ENCODE peak calls at places on chromosomes 7 and 10, in ten cellular contexts. P is B cell, V is GM12864, R is cardiac fibroblast, A is hepatocyte, Q is ascending aorta, H is A549, D is AG04450, C is Calu3, T is IMR-90. J is an unnamed sample.

GRCh38 chr7:111401516-111401915 is 160.8 kb downstream of the IMMP2L start:
- DNase-seq in D (no peak), Q (no peak), C (no peak), T (peak), A (no peak), V (no peak), H (no peak), R (no peak), P (no peak), J (no peak)

GRCh38 chr10:127414024-127414423 is 135.1 kb upstream of the NPS start:
- DNase-seq in D (no peak), Q (no peak), C (no peak), A (no peak), P (no peak), R (no peak), V (no peak), H (no peak), T (no peak), J (no peak)

GRCh38 chr7:30772984-30773383 is 1.8 kb downstream of the MINDY4 start:
- DNase-seq in R (no peak), P (no peak), T (no peak), D (no peak), A (no peak), C (no peak), H (no peak), V (no peak), Q (peak), J (no peak)

GRCh38 chr7:150324366-150324961 is 1.1 kb upstream of the ACTR3C start:
- DNase-seq in C (no peak), A (peak), P (no peak), V (no peak), T (peak), D (no peak), H (no peak), R (no peak), Q (no peak), J (peak)

GRCh38 chr10:101901340-101901739 is 57.7 kb upstream of the KCNIP2 start:
- DNase-seq in Q (no peak), H (no peak), D (no peak), A (no peak), R (no peak), V (peak), T (no peak), P (peak), C (no peak), J (peak)

GRCh38 chr7:123571684-123572083 is 14.1 kb upstream of the NDUFA5 start:
- DNase-seq in D (no peak), P (no peak), V (no peak), C (peak), T (peak), Q (no peak), H (no peak), A (no peak), R (peak), J (no peak)

GRCh38 chr7:96361116-96361857 is 39.4 kb upstream of the SLC25A13 start:
- DNase-seq in H (no peak), C (no peak), R (no peak), V (no peak), T (no peak), A (no peak), P (no peak), Q (no peak), D (no peak), J (no peak)

GRCh38 chr7:90312745-90313144 is 8.4 kb downstream of the FAM237B start:
- DNase-seq in C (no peak), D (no peak), A (no peak), H (no peak), T (no peak), P (no peak), V (no peak), Q (no peak), R (peak), J (no peak)

GRCh38 chr7:142690554-142691182 is 58.6 kb upstream of the PRSS1 start:
- DNase-seq in P (no peak), Q (no peak), A (no peak), C (no peak), T (no peak), H (no peak), V (no peak), D (no peak), R (no peak), J (no peak)

GRCh38 chr7:134293029-134293740 is 23.5 kb downstream of the SLC35B4 start:
- DNase-seq in V (peak), P (peak), C (no peak), D (no peak), H (no peak), Q (peak), T (no peak), A (peak), R (no peak), J (peak)

GRCh38 chr10:75108684-75109458 is 2.6 kb upstream of the SAMD8 start:
- DNase-seq in P (no peak), T (no peak), Q (no peak), C (peak), V (no peak), D (no peak), R (peak), A (peak), H (peak), J (no peak)

GRCh38 chr7:103343758-103344452 is 662 bp downstream of the DNAJC2 start:
- DNase-seq in R (peak), C (peak), V (no peak), D (no peak), P (no peak), Q (no peak), A (peak), T (peak), H (peak), J (peak)

GRCh38 chr7:46610746-46611145 is 689.7 kb upstream of the IGFBP3 start:
- DNase-seq in D (no peak), P (no peak), C (no peak), A (no peak), T (peak), R (no peak), V (no peak), Q (no peak), H (no peak), J (no peak)

GRCh38 chr10:97686962-97687784 is at the start of gene AVPI1:
- DNase-seq in D (peak), A (peak), R (peak), P (peak), T (peak), H (peak), Q (peak), C (peak), V (peak), J (peak)

GRCh38 chr10:94992811-94993210 is 54.4 kb downstream of the CYP2C9 start:
- DNase-seq in Q (no peak), A (peak), R (no peak), D (no peak), P (no peak), T (no peak), C (no peak), H (no peak), V (no peak), J (no peak)

GRCh38 chr10:132520147-132520811 is 17.3 kb upstream of the INPP5A start:
- DNase-seq in P (no peak), T (peak), Q (peak), A (peak), R (no peak), H (no peak), C (no peak), D (no peak), V (no peak), J (peak)

GRCh38 chr7:142372727-142373126 is 114.9 kb upstream of the PRSS58 start:
- DNase-seq in C (no peak), D (no peak), V (no peak), Q (no peak), P (no peak), R (no peak), T (no peak), H (no peak), A (no peak), J (no peak)

GRCh38 chr7:26345837-26346236 is 54.2 kb downstream of the SNX10 start:
- DNase-seq in P (no peak), C (no peak), H (no peak), D (no peak), Q (no peak), V (no peak), T (no peak), R (no peak), A (no peak), J (no peak)

GRCh38 chr7:77575187-77575586 is 38.1 kb downstream of the PTPN12 start:
- DNase-seq in T (no peak), P (no peak), V (no peak), H (no peak), D (no peak), C (no peak), R (no peak), Q (no peak), A (no peak), J (no peak)

GRCh38 chr10:69455009-69455763 is 3.9 kb downstream of the TSPAN15 start:
- DNase-seq in T (no peak), C (no peak), R (no peak), D (no peak), Q (no peak), H (no peak), V (no peak), A (no peak), P (no peak), J (no peak)

DNA sequence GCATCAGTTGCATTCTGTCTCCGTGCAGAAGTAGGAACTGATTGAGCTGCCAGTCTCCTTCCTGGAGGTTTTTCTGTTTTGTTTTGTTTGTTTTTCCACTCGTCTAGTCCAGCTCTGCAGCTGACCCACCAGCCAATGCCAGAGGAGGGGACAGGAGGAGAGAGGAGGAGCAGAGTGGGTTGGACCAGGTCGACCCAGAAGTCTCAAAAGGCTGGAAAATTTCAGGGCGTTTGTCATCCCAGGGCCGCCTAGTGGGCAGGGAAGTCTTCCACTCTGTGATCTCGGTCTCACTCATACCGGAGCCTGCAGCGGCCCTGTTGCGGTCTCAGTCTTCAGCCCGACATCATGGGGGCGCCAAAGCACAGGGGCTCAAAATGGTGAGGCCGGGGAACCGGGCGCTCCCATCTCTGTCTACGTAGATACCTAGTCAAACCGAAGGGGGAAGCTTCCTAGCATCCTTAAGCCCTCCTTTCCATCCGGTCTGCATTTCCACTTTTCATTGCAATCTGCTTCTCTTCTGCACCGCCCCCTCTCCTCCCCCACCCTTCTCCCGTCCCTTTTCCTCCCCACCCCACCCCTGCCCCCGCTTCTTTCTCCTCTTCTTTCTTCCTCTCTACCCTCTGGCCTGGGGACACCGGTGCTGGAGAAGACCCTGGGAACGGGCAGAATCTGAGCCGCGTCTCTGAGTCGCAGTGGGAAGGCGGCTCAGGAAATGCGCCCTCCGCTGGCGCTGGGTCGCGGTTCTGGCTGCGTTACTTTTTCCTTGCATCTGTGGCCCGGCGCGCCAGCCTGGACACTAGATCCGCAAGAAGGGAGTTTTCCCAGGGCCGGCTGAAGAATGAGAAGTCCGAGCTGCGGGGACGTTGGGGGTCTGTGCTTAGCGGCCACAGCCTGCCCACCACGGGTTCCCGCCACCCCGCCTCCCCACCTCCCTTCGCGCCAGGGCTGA is 16.2 kb upstream of the PAX2 start:
- DNase-seq in T (peak), V (no peak), A (peak), D (no peak), C (peak), H (peak), Q (no peak), P (no peak), R (peak), J (no peak)
- TF ChIP-seq CTCF in T (peak), V (peak), A (peak), D (peak), C (peak), H (peak), Q (peak), P (peak), R (peak), J (peak)

GRCh38 chr7:65037740-65038678 is 31.5 kb upstream of the ERV3-1 start:
- DNase-seq in T (peak), A (peak), P (peak), V (peak), Q (peak), D (peak), R (peak), C (peak), H (peak), J (peak)
- TF ChIP-seq CTCF in T (no peak), A (peak), P (no peak), V (peak), Q (peak), D (no peak), R (no peak), C (no peak), H (no peak), J (peak)

GRCh38 chr7:36153571-36154097 is 580 bp downstream of the EEPD1 start:
- DNase-seq in R (no peak), V (no peak), A (no peak), P (no peak), Q (no peak), C (peak), H (peak), D (no peak), T (no peak), J (no peak)

GRCh38 chr7:36151921-36152755 is 916 bp upstream of the EEPD1 start:
- DNase-seq in C (no peak), D (no peak), Q (no peak), T (no peak), P (no peak), A (no peak), R (no peak), H (no peak), V (no peak), J (no peak)

GRCh38 chr7:36152756-36153570 is at the start of gene EEPD1:
- DNase-seq in A (peak), C (peak), H (peak), R (peak), D (peak), P (peak), T (peak), V (peak), Q (peak), J (peak)

GRCh38 chr7:36155811-36156361 is 2.8 kb downstream of the EEPD1 start:
- DNase-seq in T (peak), A (peak), P (no peak), H (no peak), D (no peak), C (peak), Q (peak), V (no peak), R (no peak), J (no peak)

DNA sequence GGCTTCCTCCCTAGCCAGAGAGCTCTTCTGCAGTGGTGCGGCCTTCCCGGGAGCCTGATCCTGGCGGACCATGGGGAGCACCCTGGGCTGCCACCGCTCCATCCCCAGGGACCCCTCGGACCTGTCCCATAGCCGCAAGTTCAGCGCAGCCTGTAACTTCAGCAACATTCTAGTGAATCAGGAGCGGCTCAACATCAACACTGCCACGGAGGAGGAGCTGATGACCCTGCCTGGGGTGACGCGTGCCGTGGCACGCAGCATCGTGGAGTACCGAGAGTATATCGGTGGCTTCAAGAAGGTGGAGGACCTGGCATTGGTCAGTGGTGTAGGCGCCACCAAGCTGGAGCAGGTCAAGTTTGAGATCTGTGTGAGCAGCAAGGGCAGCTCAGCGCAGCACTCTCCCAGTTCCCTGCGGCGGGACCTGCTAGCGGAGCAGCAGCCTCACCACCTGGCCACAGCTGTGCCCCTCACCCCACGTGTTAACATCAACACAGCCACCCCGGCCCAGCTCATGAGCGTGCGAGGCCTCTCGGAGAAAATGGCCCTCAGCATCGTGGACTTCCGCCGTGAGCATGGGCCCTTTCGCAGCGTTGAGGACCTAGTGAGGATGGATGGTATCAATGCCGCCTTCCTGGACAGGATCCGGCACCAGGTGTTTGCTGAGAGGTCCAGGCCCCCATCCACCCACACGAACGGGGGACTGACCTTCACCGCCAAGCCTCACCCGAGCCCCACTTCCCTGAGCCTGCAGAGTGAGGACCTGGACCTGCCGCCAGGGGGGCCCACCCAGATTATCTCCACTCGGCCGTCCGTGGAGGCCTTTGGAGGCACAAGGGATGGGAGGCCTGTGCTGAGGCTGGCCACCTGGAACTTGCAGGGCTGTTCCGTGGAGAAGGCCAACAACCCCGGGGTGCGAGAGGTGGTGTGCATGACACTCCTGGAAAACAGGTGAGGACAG is 1.5 kb downstream of the EEPD1 start:
- DNase-seq in D (no peak), C (peak), R (no peak), Q (no peak), A (peak), H (no peak), P (no peak), V (no peak), T (no peak), J (no peak)
- TF ChIP-seq CTCF in D (no peak), C (peak), R (no peak), Q (no peak), A (no peak), H (no peak), P (no peak), V (no peak), T (no peak), J (no peak)

GRCh38 chr10:71043858-71044257 is 155.5 kb upstream of the PCBD1 start:
- DNase-seq in D (no peak), Q (no peak), A (no peak), T (no peak), R (no peak), V (no peak), P (no peak), C (no peak), H (no peak), J (no peak)

GRCh38 chr10:71045936-71046335 is 157.6 kb upstream of the PCBD1 start:
- DNase-seq in A (no peak), V (no peak), C (no peak), Q (no peak), D (no peak), H (no peak), R (no peak), P (no peak), T (no peak), J (no peak)

GRCh38 chr10:71042699-71043098 is 154.3 kb upstream of the PCBD1 start:
- DNase-seq in Q (no peak), H (no peak), T (no peak), P (no peak), V (no peak), D (no peak), C (no peak), R (no peak), A (no peak), J (no peak)

GRCh38 chr10:71045188-71045841 is 156.9 kb upstream of the PCBD1 start:
- DNase-seq in P (no peak), T (no peak), H (no peak), R (no peak), Q (no peak), D (no peak), C (no peak), V (no peak), A (no peak), J (no peak)

DNA sequence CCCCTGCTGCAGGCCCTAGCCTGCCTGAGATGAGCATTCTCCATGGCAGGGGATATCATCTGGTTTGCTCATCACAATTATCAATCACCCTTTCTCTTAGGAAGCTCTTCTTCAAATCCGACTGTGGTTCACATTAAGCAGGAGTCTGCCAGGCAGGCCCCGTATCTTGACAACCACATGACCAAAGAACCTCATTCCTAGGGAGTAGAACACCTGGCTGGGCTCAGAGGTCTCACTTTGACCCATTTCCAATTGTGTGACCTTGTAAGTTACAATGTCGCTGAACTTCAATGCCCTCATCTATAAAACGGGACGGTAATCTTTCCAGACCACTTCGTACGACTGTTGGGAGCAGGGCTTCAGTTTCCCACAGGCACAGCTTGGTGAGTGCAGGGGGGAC is 156.4 kb upstream of the PCBD1 start:
- DNase-seq in R (no peak), T (no peak), A (no peak), V (no peak), P (no peak), Q (no peak), H (no peak), C (no peak), D (no peak), J (no peak)
- TF ChIP-seq CTCF in R (no peak), T (no peak), A (no peak), V (no peak), P (no peak), Q (no peak), H (no peak), C (no peak), D (no peak), J (no peak)